ENCODE peak calls at places on chromosomes 4 and X, in seven cellular contexts. A is upper lobe of right lung; W is tibial nerve; P is NCI-H345; T is amniotic stem cell; V is NB4; F is naive thymus-derived CD8-positive, alpha-beta T cell. U is an unnamed sample.

GRCh38 chr4:158496030-158496741 is 25.5 kb upstream of the RXFP1 start:
- DNase-seq in A (peak; percentile 66), W (no peak), P (peak; percentile 6), T (no peak), V (peak; percentile 46), F (no peak), U (no peak)

GRCh38 chr4:5971077-5971447 is 47.2 kb downstream of the C4orf50 start:
- DNase-seq in A (peak; percentile 50), W (no peak), P (no peak), T (no peak), V (no peak), F (no peak), U (no peak)

GRCh38 chr4:170652571-170652970 is 562.8 kb upstream of the AADAT start:
- DNase-seq in A (no peak), W (no peak), P (no peak), T (no peak), V (no peak), F (no peak), U (no peak)

GRCh38 chr4:12778191-12778590 is 705.9 kb downstream of the RAB28 start:
- DNase-seq in A (no peak), W (no peak), P (no peak), T (no peak), V (no peak), F (no peak), U (no peak)

GRCh38 chr4:120613778-120614177 is 308.7 kb downstream of the PRDM5 start:
- DNase-seq in A (no peak), W (no peak), P (no peak), T (no peak), V (no peak), F (no peak), U (no peak)

GRCh38 chr4:173264245-173264959 is 69.8 kb downstream of the HMGB2 start:
- DNase-seq in A (no peak), W (no peak), P (peak; percentile 92), T (no peak), V (peak; percentile 32), F (no peak), U (peak; percentile 48)

GRCh38 chrX:150873616-150874015 is 24.9 kb downstream of the CD99L2 start:
- DNase-seq in A (no peak), W (no peak), P (no peak), T (no peak), V (peak; percentile 11), F (no peak), U (no peak)

GRCh38 chrX:37677243-37677642 is 8.3 kb upstream of the XK start:
- DNase-seq in A (no peak), W (no peak), P (no peak), T (no peak), V (no peak), F (no peak), U (no peak)

GRCh38 chrX:119503484-119503861 is 35.2 kb downstream of the SLC25A5 start:
- DNase-seq in A (peak; percentile 73), W (no peak), P (no peak), T (peak; percentile 31), V (no peak), F (no peak), U (no peak)

GRCh38 chr4:25769251-25769650 is 93.5 kb downstream of the SEL1L3 start:
- DNase-seq in A (no peak), W (no peak), P (no peak), T (no peak), V (no peak), F (no peak), U (no peak)

GRCh38 chr4:173761938-173762337 is 231.9 kb upstream of the HAND2 start:
- DNase-seq in A (no peak), W (no peak), P (no peak), T (no peak), V (no peak), F (no peak), U (no peak)

GRCh38 chr4:40388248-40388647 is 53.1 kb downstream of the CHRNA9 start:
- DNase-seq in A (no peak), W (no peak), P (no peak), T (no peak), V (peak; percentile 94), F (no peak), U (no peak)

GRCh38 chr4:157265281-157265680 is 44.8 kb downstream of the GRIA2 start:
- DNase-seq in A (no peak), W (no peak), P (peak; percentile 25), T (no peak), V (no peak), F (no peak), U (no peak)

GRCh38 chr4:19130836-19131235 is 1109.3 kb upstream of the LCORL start:
- DNase-seq in A (no peak), W (no peak), P (no peak), T (no peak), V (no peak), F (no peak), U (no peak)

GRCh38 chr4:119682080-119682479 is 53.5 kb upstream of the PDE5A start:
- DNase-seq in A (no peak), W (no peak), P (peak; percentile 64), T (no peak), V (no peak), F (no peak), U (no peak)

GRCh38 chrX:68914337-68914989 is 85.6 kb downstream of the EFNB1 start:
- DNase-seq in A (no peak), W (no peak), P (no peak), T (no peak), V (no peak), F (no peak), U (no peak)

GRCh38 chr4:2768921-2769336 is 12.8 kb upstream of the TNIP2 start:
- DNase-seq in A (no peak), W (no peak), P (no peak), T (no peak), V (no peak), F (no peak), U (no peak)

GRCh38 chrX:18652636-18653035 is 19.3 kb downstream of the RS1 start:
- DNase-seq in A (no peak), W (no peak), P (no peak), T (no peak), V (no peak), F (no peak), U (no peak)

GRCh38 chr4:104941661-104942062 is 205.0 kb upstream of the TET2 start:
- DNase-seq in A (no peak), W (no peak), P (no peak), T (no peak), V (no peak), F (no peak), U (no peak)